ENCODE peak calls at places on chromosomes 12 and 14, in nine cellular contexts. V, E, U, R, W, X, A, Y and O are unnamed samples.

GRCh38 chr14:101474563-101475467 is 86.5 kb upstream of the DIO3 start:
- DNase-seq in Y (peak), R (no peak), U (no peak), W (no peak), V (no peak), E (no peak), A (no peak), X (peak), O (no peak)

GRCh38 chr12:83619973-83620372 is 933.3 kb downstream of the TMTC2 start:
- DNase-seq in X (no peak), V (no peak), Y (no peak), E (no peak), A (no peak), U (no peak), W (no peak), R (no peak), O (no peak)

GRCh38 chr14:81555051-81555450 is 21.4 kb upstream of the SEL1L start:
- DNase-seq in R (peak), E (no peak), X (no peak), U (no peak), Y (no peak), A (no peak), V (no peak), W (no peak), O (no peak)

GRCh38 chr12:27645671-27646070 is 50.6 kb upstream of the REP15 start:
- DNase-seq in E (no peak), Y (no peak), R (no peak), A (no peak), X (no peak), W (no peak), V (no peak), U (no peak), O (no peak)

GRCh38 chr12:57614178-57614947 is 3.1 kb downstream of the ARHGEF25 start:
- DNase-seq in R (peak), Y (no peak), U (peak), W (no peak), V (no peak), E (peak), A (no peak), X (peak), O (no peak)

GRCh38 chr12:128801879-128802391 is 21.8 kb downstream of the SLC15A4 start:
- DNase-seq in E (peak), V (no peak), R (no peak), U (no peak), Y (no peak), W (no peak), A (no peak), X (no peak), O (no peak)

GRCh38 chr12:120121766-120122293 is 5.3 kb upstream of the RAB35 start:
- DNase-seq in X (no peak), Y (no peak), E (peak), R (no peak), A (no peak), V (no peak), U (no peak), W (no peak), O (no peak)

GRCh38 chr12:44317651-44318126 is 481.8 kb downstream of the TMEM117 start:
- DNase-seq in W (peak), V (no peak), X (no peak), R (no peak), E (peak), A (peak), Y (no peak), U (peak), O (peak)

GRCh38 chr12:59452259-59452658 is 143.6 kb upstream of the SLC16A7 start:
- DNase-seq in E (peak), U (no peak), R (no peak), Y (no peak), V (no peak), X (no peak), W (peak), A (no peak), O (no peak)

GRCh38 chr12:91613223-91613779 is 430.7 kb upstream of the DCN start:
- DNase-seq in V (no peak), X (no peak), A (no peak), U (no peak), W (no peak), Y (no peak), E (no peak), R (no peak), O (no peak)

GRCh38 chr14:88559852-88560251 is 3.0 kb upstream of the ZC3H14 start:
- DNase-seq in X (no peak), U (peak), Y (no peak), V (no peak), R (no peak), E (peak), W (peak), A (peak), O (no peak)

GRCh38 chr12:12561305-12562015 is 1.2 kb downstream of the DUSP16 start:
- DNase-seq in U (peak), R (peak), E (peak), W (peak), X (peak), A (no peak), Y (peak), V (peak), O (peak)

GRCh38 chr12:31685801-31686200 is 26.3 kb downstream of the ETFBKMT start:
- DNase-seq in R (no peak), Y (no peak), U (no peak), A (no peak), E (no peak), X (no peak), V (no peak), W (no peak), O (no peak)

GRCh38 chr14:91067186-91067585 is 6.7 kb upstream of the RPS6KA5 start:
- DNase-seq in R (no peak), V (no peak), Y (no peak), A (no peak), X (no peak), E (no peak), W (no peak), U (no peak), O (no peak)

GRCh38 chr14:96088911-96089310 is 49.7 kb downstream of the C14orf132 start:
- DNase-seq in X (peak), U (no peak), A (no peak), Y (no peak), E (no peak), W (no peak), R (no peak), V (no peak), O (no peak)

GRCh38 chr12:67618303-67618702 is 30.2 kb upstream of the DYRK2 start:
- DNase-seq in R (no peak), E (no peak), A (no peak), W (no peak), Y (no peak), U (no peak), V (no peak), X (no peak), O (no peak)

GRCh38 chr14:88452231-88452630 is 66.8 kb downstream of the SPATA7 start:
- DNase-seq in W (no peak), V (no peak), U (no peak), X (no peak), E (no peak), A (no peak), Y (no peak), R (peak), O (no peak)

GRCh38 chr12:94650143-94651056 is at the start of gene TMCC3:
- DNase-seq in X (peak), E (no peak), Y (peak), V (peak), U (peak), W (peak), R (peak), A (peak), O (peak)
- H3K27ac ChIP-seq in X (peak), E (no peak), Y (peak), V (peak), U (no peak), W (no peak), R (peak), A (peak), O (no peak)

GRCh38 chr12:56160894-56161667 is 2.9 kb downstream of the MYL6 start:
- DNase-seq in Y (no peak), E (no peak), R (no peak), U (peak), X (no peak), A (no peak), V (no peak), W (no peak), O (no peak)
- H3K4me3 ChIP-seq in Y (peak), E (peak), R (no peak), U (peak), X (peak), A (no peak), V (peak), W (peak), O (no peak)

DNA sequence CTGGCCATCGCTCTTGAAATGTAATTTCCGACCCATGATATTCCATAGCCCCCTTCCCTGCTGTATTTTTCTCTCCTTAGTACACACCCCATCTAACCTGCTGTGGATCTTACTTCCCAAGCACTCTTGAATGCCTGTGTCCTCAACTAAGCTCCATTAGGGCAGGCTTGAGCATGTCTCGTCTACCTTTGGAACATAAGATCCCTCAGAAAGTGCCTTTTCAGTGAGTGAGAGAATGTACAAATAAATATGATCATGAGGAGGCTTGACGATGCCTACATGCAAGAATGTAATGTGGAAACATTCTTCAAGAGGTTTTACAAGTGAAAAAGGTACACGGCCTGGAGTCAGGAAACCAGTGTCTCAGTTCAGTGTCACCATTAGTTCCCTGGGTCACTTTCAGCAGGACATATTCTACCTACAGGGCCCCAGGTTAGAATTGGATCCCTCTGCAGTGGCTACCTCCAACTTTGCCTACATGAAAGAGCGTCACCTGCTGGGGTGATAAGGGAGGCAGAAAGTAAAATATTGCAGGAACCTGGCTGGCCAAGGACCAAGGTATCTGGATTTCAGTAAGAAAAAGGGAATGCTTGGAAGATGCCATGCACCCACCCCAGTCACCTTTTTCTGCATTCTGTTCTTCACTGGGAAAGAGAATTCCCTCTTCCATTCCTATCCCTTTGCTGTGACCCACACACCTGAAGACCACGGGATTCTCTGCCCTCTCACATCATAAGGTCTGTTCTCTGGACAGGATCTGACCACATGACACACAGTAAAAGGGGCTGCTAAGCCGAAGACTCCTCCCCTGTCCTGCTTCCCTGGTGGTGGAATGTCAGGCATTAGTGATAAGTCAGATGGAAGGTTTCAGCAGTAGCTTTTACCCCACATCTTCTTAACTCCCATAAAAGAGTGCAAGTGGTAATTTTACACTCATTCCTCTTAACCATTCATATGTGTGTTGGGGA is 24.6 kb upstream of the SERPINA1 start:
- DNase-seq in E (no peak), V (no peak), A (no peak), X (no peak), Y (no peak), U (no peak), R (no peak), W (peak), O (peak)
- TF ChIP-seq CTCF in E (peak), V (peak), A (peak), X (no peak), Y (no peak), U (peak), R (no peak), W (peak), O (peak)

GRCh38 chr12:93165384-93165932 is 212.3 kb upstream of the NUDT4 start:
- DNase-seq in W (no peak), R (no peak), A (no peak), U (peak), Y (no peak), X (no peak), V (no peak), E (no peak), O (no peak)
- H3K27ac ChIP-seq in W (peak), R (no peak), A (no peak), U (peak), Y (no peak), X (no peak), V (peak), E (no peak), O (no peak)

GRCh38 chr14:59183150-59183549 is 5.3 kb upstream of the DAAM1 start:
- DNase-seq in U (no peak), R (no peak), Y (no peak), E (no peak), A (no peak), X (no peak), W (no peak), V (no peak), O (no peak)
- H3K4me3 ChIP-seq in U (no peak), R (no peak), Y (no peak), E (no peak), A (no peak), X (no peak), W (no peak), V (no peak), O (no peak)

GRCh38 chr12:71759941-71760340 is 5.3 kb downstream of the RAB21 start:
- DNase-seq in X (no peak), W (no peak), R (no peak), A (no peak), Y (no peak), U (no peak), V (no peak), E (no peak), O (no peak)

GRCh38 chr12:71752887-71753286 is 1.8 kb upstream of the RAB21 start:
- DNase-seq in R (no peak), W (no peak), E (no peak), A (no peak), U (no peak), X (no peak), Y (no peak), V (no peak), O (no peak)

GRCh38 chr12:71755146-71755892 is 656 bp downstream of the RAB21 start:
- DNase-seq in R (peak), W (peak), E (peak), Y (peak), A (peak), V (peak), X (peak), U (peak), O (peak)

GRCh38 chr12:71756054-71756675 is 1.5 kb downstream of the RAB21 start:
- DNase-seq in Y (no peak), W (peak), R (no peak), A (no peak), V (no peak), X (no peak), E (no peak), U (no peak), O (no peak)

DNA sequence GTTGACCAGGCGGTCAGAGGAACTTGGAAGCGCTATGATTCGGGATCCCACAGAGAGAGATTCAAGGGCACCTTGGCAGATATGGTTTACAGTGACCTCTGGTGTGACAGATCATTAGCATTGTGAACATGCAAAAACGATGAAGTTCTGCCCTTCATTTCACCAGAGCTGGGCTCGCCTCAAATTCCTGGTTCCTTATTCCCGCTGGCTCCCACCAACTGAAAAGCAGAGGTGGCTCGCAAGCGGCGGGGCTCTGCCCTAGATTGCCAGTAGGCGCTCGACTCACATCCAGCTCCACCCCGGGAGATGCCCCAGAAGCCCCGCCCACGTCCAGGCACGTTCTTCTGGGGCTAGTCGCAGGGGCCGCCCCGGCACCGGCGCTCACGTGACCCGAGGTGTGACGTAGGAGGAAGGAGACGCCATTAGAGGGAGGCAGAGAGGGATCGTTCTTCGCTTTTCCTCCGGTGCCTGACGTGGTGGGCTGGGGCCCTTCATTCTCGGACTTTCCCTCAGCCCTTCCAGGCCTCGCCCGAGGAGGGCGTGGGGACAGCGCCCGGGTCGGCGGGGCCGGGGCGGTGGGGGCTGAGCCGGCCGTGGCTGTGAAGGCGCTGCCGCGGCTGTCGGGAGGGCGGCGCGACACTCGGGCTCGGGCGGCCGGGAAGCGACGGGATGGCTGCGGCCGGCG is at the start of gene RAB21:
- DNase-seq in X (peak), U (peak), W (peak), Y (peak), V (peak), R (peak), A (peak), E (peak), O (peak)
- TF ChIP-seq CTCF in X (peak), U (peak), W (peak), Y (peak), V (peak), R (no peak), A (no peak), E (peak), O (peak)

GRCh38 chr12:15049456-15050153 is 76.8 kb downstream of the PDE6H start:
- DNase-seq in A (no peak), Y (no peak), V (no peak), E (no peak), W (no peak), R (no peak), X (no peak), U (no peak), O (peak)
- H3K27ac ChIP-seq in A (no peak), Y (no peak), V (peak), E (no peak), W (no peak), R (no peak), X (no peak), U (no peak), O (peak)